ENCODE peak calls at places on chromosomes 3 and 15, in eight cellular contexts. H is renal cortical epithelial cell, I is HT1080, F is T-helper 17 cell, A is NCI-H69, P is ureter, N is GM19239, Q is germinal center. D is an unnamed sample.

GRCh38 chr15:78055923-78056713 is 21.4 kb downstream of the TBC1D2B start:
- DNase-seq in H (no peak), I (peak), F (no peak), A (peak), P (no peak), N (no peak), Q (peak), D (no peak)

GRCh38 chr3:147361671-147362420 is 44.5 kb downstream of the ZIC4 start:
- DNase-seq in H (no peak), I (peak), F (no peak), A (peak), P (no peak), N (no peak), Q (peak), D (no peak)

GRCh38 chr15:90033448-90033847 is 32.3 kb downstream of the ZNF710 start:
- DNase-seq in H (no peak), I (no peak), F (no peak), A (no peak), P (no peak), N (no peak), Q (no peak), D (no peak)

GRCh38 chr3:150515210-150515609 is 31.1 kb downstream of the SERP1 start:
- DNase-seq in H (peak), I (no peak), F (no peak), A (no peak), P (no peak), N (no peak), Q (no peak), D (no peak)

GRCh38 chr3:128932516-128933212 is 53.2 kb downstream of the ACAD9 start:
- DNase-seq in H (no peak), I (no peak), F (no peak), A (no peak), P (peak), N (no peak), Q (no peak), D (no peak)

GRCh38 chr3:119395923-119396358 is 67.5 kb downstream of the TMEM39A start:
- DNase-seq in H (no peak), I (no peak), F (no peak), A (no peak), P (no peak), N (no peak), Q (no peak), D (no peak)

GRCh38 chr15:56454841-56455240 is 10.1 kb downstream of the MNS1 start:
- DNase-seq in H (no peak), I (no peak), F (no peak), A (no peak), P (no peak), N (no peak), Q (no peak), D (no peak)

GRCh38 chr3:177443469-177443868 is 246.2 kb upstream of the TBL1XR1 start:
- DNase-seq in H (peak), I (peak), F (no peak), A (peak), P (no peak), N (no peak), Q (no peak), D (no peak)

GRCh38 chr15:39285066-39285465 is 295.8 kb upstream of the THBS1 start:
- DNase-seq in H (no peak), I (no peak), F (no peak), A (no peak), P (no peak), N (no peak), Q (no peak), D (no peak)

GRCh38 chr3:180417241-180417640 is 184.7 kb upstream of the TTC14 start:
- DNase-seq in H (peak), I (no peak), F (no peak), A (no peak), P (no peak), N (no peak), Q (no peak), D (no peak)

GRCh38 chr15:40445411-40446055 is 4.8 kb downstream of the BAHD1 start:
- DNase-seq in H (peak), I (peak), F (no peak), A (no peak), P (no peak), N (no peak), Q (no peak), D (no peak)

GRCh38 chr15:58441376-58442070 is 9.7 kb downstream of the LIPC start:
- DNase-seq in H (peak), I (peak), F (no peak), A (no peak), P (no peak), N (no peak), Q (no peak), D (peak)

GRCh38 chr3:64353256-64353655 is 128.0 kb upstream of the PRICKLE2 start:
- DNase-seq in H (no peak), I (no peak), F (no peak), A (peak), P (no peak), N (no peak), Q (no peak), D (no peak)

GRCh38 chr3:149610351-149611105 is 47.3 kb downstream of the WWTR1 start:
- DNase-seq in H (peak), I (no peak), F (no peak), A (no peak), P (no peak), N (no peak), Q (no peak), D (no peak)

GRCh38 chr3:126607214-126607908 is 47.6 kb downstream of the TXNRD3 start:
- DNase-seq in H (peak), I (peak), F (no peak), A (no peak), P (no peak), N (no peak), Q (no peak), D (no peak)

GRCh38 chr3:54917172-54917571 is 10.7 kb downstream of the LRTM1 start:
- DNase-seq in H (no peak), I (no peak), F (no peak), A (no peak), P (no peak), N (no peak), Q (no peak), D (peak)

GRCh38 chr3:170689218-170689874 is 103.5 kb upstream of the SLC7A14 start:
- DNase-seq in H (peak), I (peak), F (no peak), A (peak), P (peak), N (no peak), Q (no peak), D (peak)

GRCh38 chr15:50148362-50148963 is 29.4 kb upstream of the ATP8B4 start:
- DNase-seq in H (peak), I (peak), F (no peak), A (peak), P (no peak), N (no peak), Q (no peak), D (peak)

GRCh38 chr3:50177346-50177745 is 14.1 kb upstream of the GNAT1 start:
- DNase-seq in H (no peak), I (no peak), F (no peak), A (peak), P (no peak), N (no peak), Q (no peak), D (no peak)

GRCh38 chr3:120326784-120327183 is 22.4 kb downstream of the LRRC58 start:
- DNase-seq in H (peak), I (no peak), F (no peak), A (no peak), P (no peak), N (no peak), Q (no peak), D (no peak)

GRCh38 chr15:42108808-42109207 is 14.4 kb upstream of the PLA2G4D start:
- DNase-seq in H (no peak), I (no peak), F (no peak), A (no peak), P (no peak), N (no peak), Q (no peak), D (no peak)

GRCh38 chr3:134333522-134334181 is 40.6 kb downstream of the AMOTL2 start:
- DNase-seq in H (peak), I (no peak), F (no peak), A (peak), P (peak), N (no peak), Q (no peak), D (no peak)

GRCh38 chr3:39064646-39065045 is 12.8 kb downstream of the WDR48 start:
- DNase-seq in H (peak), I (no peak), F (no peak), A (no peak), P (no peak), N (no peak), Q (no peak), D (no peak)

GRCh38 chr3:127524300-127524896 is 66.1 kb downstream of the TPRA1 start:
- DNase-seq in H (no peak), I (no peak), F (no peak), A (peak), P (no peak), N (no peak), Q (no peak), D (no peak)